ENCODE peak calls at places on chromosome 17, in six cellular contexts. One of them, this sample, is unnamed.

GRCh38 chr17:6408271-6408670 is 26.6 kb downstream of the AIPL1 start:
- DNase-seq in prostate gland: no peak
- DNase-seq in Peyer's patch: no peak
- DNase-seq in IMR-90: no peak
- DNase-seq in ovary: no peak
- DNase-seq in sigmoid colon: no peak
- DNase-seq in this sample: no peak

GRCh38 chr17:1634841-1635650 is 6.4 kb upstream of the SLC43A2 start:
- DNase-seq in prostate gland: no peak
- DNase-seq in Peyer's patch: no peak
- DNase-seq in IMR-90: no peak
- DNase-seq in ovary: no peak
- DNase-seq in sigmoid colon: no peak
- DNase-seq in this sample: no peak

GRCh38 chr17:58995247-58995940 is 111.3 kb downstream of the TRIM37 start:
- DNase-seq in prostate gland: no peak
- DNase-seq in Peyer's patch: no peak
- DNase-seq in IMR-90: peak
- DNase-seq in ovary: no peak
- DNase-seq in sigmoid colon: no peak
- DNase-seq in this sample: no peak

GRCh38 chr17:72439893-72440502 is 319.2 kb downstream of the SOX9 start:
- DNase-seq in prostate gland: no peak
- DNase-seq in Peyer's patch: no peak
- DNase-seq in IMR-90: no peak
- DNase-seq in ovary: no peak
- DNase-seq in sigmoid colon: no peak
- DNase-seq in this sample: no peak

GRCh38 chr17:33292184-33292980 is 713 bp downstream of the ASIC2 start:
- DNase-seq in prostate gland: no peak
- DNase-seq in Peyer's patch: no peak
- DNase-seq in IMR-90: peak
- DNase-seq in ovary: peak
- DNase-seq in sigmoid colon: no peak
- DNase-seq in this sample: no peak

GRCh38 chr17:43661699-43662431 is at the start of gene MEOX1:
- DNase-seq in prostate gland: no peak
- DNase-seq in Peyer's patch: no peak
- DNase-seq in IMR-90: peak
- DNase-seq in ovary: no peak
- DNase-seq in sigmoid colon: no peak
- DNase-seq in this sample: no peak

GRCh38 chr17:2012499-2012898 is 12.6 kb downstream of the RTN4RL1 start:
- DNase-seq in prostate gland: no peak
- DNase-seq in Peyer's patch: no peak
- DNase-seq in IMR-90: no peak
- DNase-seq in ovary: no peak
- DNase-seq in sigmoid colon: no peak
- DNase-seq in this sample: no peak

GRCh38 chr17:29012535-29012934 is 6.7 kb upstream of the SEZ6 start:
- DNase-seq in prostate gland: no peak
- DNase-seq in Peyer's patch: no peak
- DNase-seq in IMR-90: no peak
- DNase-seq in ovary: no peak
- DNase-seq in sigmoid colon: no peak
- DNase-seq in this sample: no peak

GRCh38 chr17:12231027-12231682 is 210.5 kb downstream of the MAP2K4 start:
- DNase-seq in prostate gland: no peak
- DNase-seq in Peyer's patch: no peak
- DNase-seq in IMR-90: peak
- DNase-seq in ovary: no peak
- DNase-seq in sigmoid colon: peak
- DNase-seq in this sample: no peak

GRCh38 chr17:58304735-58305486 is 23.7 kb downstream of the TSPOAP1 start:
- DNase-seq in prostate gland: no peak
- DNase-seq in Peyer's patch: peak
- DNase-seq in IMR-90: no peak
- DNase-seq in ovary: no peak
- DNase-seq in sigmoid colon: peak
- DNase-seq in this sample: no peak

GRCh38 chr17:1252203-1252608 is 18.0 kb upstream of the BHLHA9 start:
- DNase-seq in prostate gland: no peak
- DNase-seq in Peyer's patch: no peak
- DNase-seq in IMR-90: no peak
- DNase-seq in ovary: no peak
- DNase-seq in sigmoid colon: no peak
- DNase-seq in this sample: no peak

GRCh38 chr17:12731839-12732238 is 57.5 kb upstream of the ARHGAP44 start:
- DNase-seq in prostate gland: no peak
- DNase-seq in Peyer's patch: no peak
- DNase-seq in IMR-90: no peak
- DNase-seq in ovary: no peak
- DNase-seq in sigmoid colon: no peak
- DNase-seq in this sample: no peak

GRCh38 chr17:56681561-56682266 is 88.2 kb downstream of the NOG start:
- DNase-seq in prostate gland: no peak
- DNase-seq in Peyer's patch: no peak
- DNase-seq in IMR-90: peak
- DNase-seq in ovary: no peak
- DNase-seq in sigmoid colon: no peak
- DNase-seq in this sample: no peak

GRCh38 chr17:67461876-67462275 is 84.8 kb downstream of the PITPNC1 start:
- DNase-seq in prostate gland: no peak
- DNase-seq in Peyer's patch: no peak
- DNase-seq in IMR-90: no peak
- DNase-seq in ovary: no peak
- DNase-seq in sigmoid colon: no peak
- DNase-seq in this sample: no peak

GRCh38 chr17:6106212-6106611 is 36.0 kb downstream of the WSCD1 start:
- DNase-seq in prostate gland: no peak
- DNase-seq in Peyer's patch: no peak
- DNase-seq in IMR-90: no peak
- DNase-seq in ovary: no peak
- DNase-seq in sigmoid colon: no peak
- DNase-seq in this sample: no peak

GRCh38 chr17:77287432-77288068 is 146.8 kb downstream of the SEC14L1 start:
- DNase-seq in prostate gland: peak
- DNase-seq in Peyer's patch: no peak
- DNase-seq in IMR-90: peak
- DNase-seq in ovary: no peak
- DNase-seq in sigmoid colon: peak
- DNase-seq in this sample: peak

GRCh38 chr17:21345236-21345635 is 30.9 kb upstream of the KCNJ12 start:
- DNase-seq in prostate gland: no peak
- DNase-seq in Peyer's patch: no peak
- DNase-seq in IMR-90: no peak
- DNase-seq in ovary: no peak
- DNase-seq in sigmoid colon: no peak
- DNase-seq in this sample: no peak

GRCh38 chr17:41519501-41520224 is 973 bp upstream of the KRT15 start:
- DNase-seq in prostate gland: peak
- DNase-seq in Peyer's patch: no peak
- DNase-seq in IMR-90: no peak
- DNase-seq in ovary: no peak
- DNase-seq in sigmoid colon: no peak
- DNase-seq in this sample: no peak

GRCh38 chr17:61805399-61805798 is 57.9 kb downstream of the BRIP1 start:
- DNase-seq in prostate gland: no peak
- DNase-seq in Peyer's patch: no peak
- DNase-seq in IMR-90: peak
- DNase-seq in ovary: no peak
- DNase-seq in sigmoid colon: no peak
- DNase-seq in this sample: no peak

GRCh38 chr17:61250335-61250890 is 149.2 kb upstream of the TBX2 start:
- DNase-seq in prostate gland: no peak
- DNase-seq in Peyer's patch: no peak
- DNase-seq in IMR-90: peak
- DNase-seq in ovary: no peak
- DNase-seq in sigmoid colon: no peak
- DNase-seq in this sample: no peak

GRCh38 chr17:65095465-65095864 is 38.9 kb upstream of the GNA13 start:
- DNase-seq in prostate gland: no peak
- DNase-seq in Peyer's patch: no peak
- DNase-seq in IMR-90: no peak
- DNase-seq in ovary: no peak
- DNase-seq in sigmoid colon: no peak
- DNase-seq in this sample: no peak

GRCh38 chr17:68352041-68352440 is 60.7 kb downstream of the ARSG start:
- DNase-seq in prostate gland: no peak
- DNase-seq in Peyer's patch: no peak
- DNase-seq in IMR-90: no peak
- DNase-seq in ovary: no peak
- DNase-seq in sigmoid colon: no peak
- DNase-seq in this sample: no peak

GRCh38 chr17:11340798-11341197 is 99.8 kb downstream of the SHISA6 start:
- DNase-seq in prostate gland: no peak
- DNase-seq in Peyer's patch: no peak
- DNase-seq in IMR-90: no peak
- DNase-seq in ovary: no peak
- DNase-seq in sigmoid colon: no peak
- DNase-seq in this sample: no peak

GRCh38 chr17:13996758-13997157 is 72.5 kb upstream of the COX10 start:
- DNase-seq in prostate gland: no peak
- DNase-seq in Peyer's patch: no peak
- DNase-seq in IMR-90: no peak
- DNase-seq in ovary: no peak
- DNase-seq in sigmoid colon: no peak
- DNase-seq in this sample: no peak

GRCh38 chr17:48620497-48621139 is 5.5 kb upstream of the HOXB8 start:
- DNase-seq in prostate gland: no peak
- DNase-seq in Peyer's patch: no peak
- DNase-seq in IMR-90: no peak
- DNase-seq in ovary: no peak
- DNase-seq in sigmoid colon: no peak
- DNase-seq in this sample: no peak

GRCh38 chr17:4270746-4271145 is 7.0 kb upstream of the ANKFY1 start:
- DNase-seq in prostate gland: no peak
- DNase-seq in Peyer's patch: no peak
- DNase-seq in IMR-90: no peak
- DNase-seq in ovary: no peak
- DNase-seq in sigmoid colon: no peak
- DNase-seq in this sample: no peak

DNA sequence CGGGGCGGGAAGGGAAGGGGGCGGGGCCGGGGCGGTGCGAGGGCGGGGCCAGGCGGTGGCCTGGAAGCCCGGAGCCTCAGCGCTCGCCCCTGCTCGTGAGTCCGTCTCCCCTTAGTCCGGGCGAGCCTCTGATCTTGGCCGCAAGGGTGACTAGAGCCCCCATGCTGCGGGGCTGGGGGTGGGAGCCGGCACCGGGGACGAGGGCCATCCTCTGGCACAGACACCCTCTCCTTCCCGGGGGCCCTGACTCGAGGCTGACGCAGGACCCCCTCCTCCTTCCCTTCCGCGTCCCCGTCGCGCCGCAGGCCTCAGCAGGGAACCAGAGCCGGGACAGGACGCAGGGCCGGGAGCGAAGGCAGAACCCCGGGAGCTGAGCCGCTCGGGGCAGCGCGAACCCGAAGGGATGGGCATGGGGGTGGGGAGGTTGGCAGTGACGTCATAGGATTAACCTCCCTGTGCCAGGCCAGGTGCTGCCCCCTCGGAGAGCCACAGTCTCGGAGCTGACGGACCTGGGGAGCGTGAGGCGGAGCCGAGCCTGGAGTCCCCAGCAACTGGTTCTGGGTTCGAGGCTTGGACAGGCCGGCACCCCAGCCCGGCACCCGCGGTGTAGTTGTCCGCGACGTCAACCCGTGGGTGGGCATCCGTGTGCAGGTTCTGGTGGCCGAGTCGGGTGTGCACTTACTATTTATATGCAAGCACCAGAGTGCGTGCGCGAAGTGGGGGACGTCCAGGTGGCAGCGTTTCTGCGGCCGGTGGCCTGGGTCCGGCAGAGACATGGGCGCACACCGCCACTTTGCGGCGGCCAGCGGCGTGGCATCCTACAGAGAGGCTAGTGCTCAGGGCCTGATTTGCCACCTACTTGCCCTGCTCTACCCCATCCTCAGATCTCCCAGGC is 501 bp upstream of the PLCD3 start:
- DNase-seq in prostate gland: peak
- DNase-seq in Peyer's patch: peak
- DNase-seq in IMR-90: peak
- DNase-seq in ovary: peak
- DNase-seq in sigmoid colon: peak
- DNase-seq in this sample: peak
- H3K4me3 ChIP-seq in prostate gland: peak
- H3K4me3 ChIP-seq in Peyer's patch: peak
- H3K4me3 ChIP-seq in IMR-90: peak
- H3K4me3 ChIP-seq in ovary: peak
- H3K4me3 ChIP-seq in sigmoid colon: peak
- H3K4me3 ChIP-seq in this sample: peak

GRCh38 chr17:79616801-79617200 is 6.0 kb upstream of the RBFOX3 start:
- DNase-seq in prostate gland: no peak
- DNase-seq in Peyer's patch: no peak
- DNase-seq in IMR-90: no peak
- DNase-seq in ovary: no peak
- DNase-seq in sigmoid colon: peak
- DNase-seq in this sample: no peak
- TF ChIP-seq CTCF in prostate gland: no peak
- TF ChIP-seq CTCF in Peyer's patch: no peak
- TF ChIP-seq CTCF in IMR-90: no peak
- TF ChIP-seq CTCF in ovary: no peak
- TF ChIP-seq CTCF in sigmoid colon: no peak
- TF ChIP-seq CTCF in this sample: no peak

DNA sequence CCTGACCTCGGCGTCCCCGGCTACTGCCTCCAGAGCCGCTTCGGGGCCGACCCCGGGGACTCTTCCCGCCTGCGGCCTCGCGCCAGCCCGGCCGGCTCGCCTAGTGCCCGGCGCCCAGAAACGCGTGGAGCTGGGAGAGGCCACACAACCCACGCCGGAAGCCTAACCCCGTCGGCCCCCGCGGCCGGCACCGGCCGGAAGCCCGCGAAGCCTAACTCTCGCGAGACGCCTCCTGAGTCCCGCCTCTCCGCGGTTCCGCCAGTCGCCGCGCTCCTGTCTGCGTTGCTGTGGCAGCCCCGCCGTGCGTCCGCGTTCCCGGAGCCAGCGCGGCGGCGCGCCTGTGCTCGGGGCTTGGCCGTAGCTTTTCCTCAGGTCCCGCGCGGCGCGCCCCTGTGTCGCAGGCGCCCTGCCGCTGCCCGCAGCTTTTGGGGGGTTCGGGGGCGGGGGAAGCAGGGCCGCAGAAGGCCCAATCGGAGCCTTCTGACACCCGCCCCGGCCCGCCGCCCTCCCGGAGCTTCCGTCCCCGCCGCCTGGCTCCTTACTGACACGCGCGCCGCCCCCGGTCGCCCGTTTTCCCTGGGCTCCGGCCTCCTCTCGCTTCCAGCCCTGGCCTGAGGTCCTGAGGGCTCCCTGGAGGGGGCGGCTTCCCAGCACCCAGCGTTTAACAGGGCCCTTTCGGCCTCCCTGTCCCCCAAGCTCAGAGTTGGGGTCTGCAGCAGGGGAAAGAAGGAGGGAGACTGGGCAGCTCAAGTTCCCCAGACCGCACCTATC is 21.7 kb downstream of the NPTX1 start:
- DNase-seq in prostate gland: peak
- DNase-seq in Peyer's patch: peak
- DNase-seq in IMR-90: peak
- DNase-seq in ovary: peak
- DNase-seq in sigmoid colon: peak
- DNase-seq in this sample: peak
- TF ChIP-seq POLR2A in prostate gland: peak
- TF ChIP-seq POLR2A in Peyer's patch: peak
- TF ChIP-seq POLR2A in IMR-90: peak
- TF ChIP-seq POLR2A in ovary: peak
- TF ChIP-seq POLR2A in sigmoid colon: peak
- TF ChIP-seq POLR2A in this sample: peak

GRCh38 chr17:83135692-83136091 is 56.3 kb downstream of the METRNL start:
- DNase-seq in prostate gland: no peak
- DNase-seq in Peyer's patch: no peak
- DNase-seq in IMR-90: no peak
- DNase-seq in ovary: peak
- DNase-seq in sigmoid colon: peak
- DNase-seq in this sample: no peak
- H3K4me3 ChIP-seq in prostate gland: no peak
- H3K4me3 ChIP-seq in Peyer's patch: no peak
- H3K4me3 ChIP-seq in IMR-90: no peak
- H3K4me3 ChIP-seq in ovary: no peak
- H3K4me3 ChIP-seq in sigmoid colon: no peak
- H3K4me3 ChIP-seq in this sample: no peak

This sample was measured in gastrocnemius medialis.